ENCODE peak calls at places on chromosomes 11 and 22, in five cellular contexts. X is IMR-90, U is suprapubic skin, V is MM.1S, W is dorsolateral prefrontal cortex. E is an unnamed sample.

GRCh38 chr11:17391493-17392355 is 3.3 kb upstream of the KCNJ11 start:
- DNase-seq in X (no peak), W (no peak), U (no peak), V (peak; percentile 87), E (no peak)

GRCh38 chr11:103358251-103358650 is 249.0 kb downstream of the DYNC2H1 start:
- DNase-seq in X (peak; percentile 71), W (no peak), V (no peak), U (no peak), E (no peak)

GRCh38 chr22:26410398-26410797 is 18.7 kb upstream of the ASPHD2 start:
- DNase-seq in W (no peak), V (no peak), U (no peak), X (no peak), E (no peak)

GRCh38 chr11:128757235-128757711 is 63.4 kb downstream of the FLI1 start:
- DNase-seq in U (no peak), X (peak; percentile 48), V (peak; percentile 97), W (no peak), E (no peak)

GRCh38 chr11:109940816-109941215 is 152.4 kb upstream of the ZC3H12C start:
- DNase-seq in W (no peak), U (no peak), X (peak; percentile 97), V (no peak), E (no peak)

GRCh38 chr11:30113326-30113873 is 96.6 kb upstream of the KCNA4 start:
- DNase-seq in X (no peak), V (no peak), W (no peak), U (no peak), E (no peak)

GRCh38 chr11:16184588-16184987 is 171.8 kb downstream of the SOX6 start:
- DNase-seq in V (no peak), X (peak; percentile 92), U (no peak), W (no peak), E (no peak)

GRCh38 chr11:14835491-14836105 is 56.4 kb downstream of the CYP2R1 start:
- DNase-seq in V (no peak), U (no peak), X (peak; percentile 41), W (no peak), E (no peak)

GRCh38 chr11:7143908-7144307 is 55.1 kb downstream of the RBMXL2 start:
- DNase-seq in X (peak; percentile 2), W (no peak), U (no peak), V (peak; percentile 14), E (no peak)

GRCh38 chr11:19702620-19703019 is 10.0 kb upstream of the NAV2 start:
- DNase-seq in U (no peak), X (no peak), W (no peak), V (no peak), E (no peak)

GRCh38 chr22:24325105-24325757 is 54.6 kb downstream of the SPECC1L start:
- DNase-seq in V (peak; percentile 84), X (peak; percentile 92), U (no peak), W (no peak), E (no peak)

GRCh38 chr11:45102810-45103621 is 43.4 kb upstream of the PRDM11 start:
- DNase-seq in W (no peak), V (peak; percentile 49), X (peak; percentile 88), U (no peak), E (no peak)

GRCh38 chr22:16824718-16825687 is at the start of gene XKR3:
- DNase-seq in X (no peak), V (peak; percentile 44), U (no peak), W (no peak), E (no peak)

GRCh38 chr22:36215976-36216375 is 14.4 kb upstream of the APOL4 start:
- DNase-seq in V (no peak), W (no peak), U (no peak), X (no peak), E (no peak)

GRCh38 chr11:6611092-6612007 is 666 bp downstream of the TAF10 start:
- DNase-seq in U (peak; percentile 82), X (peak; percentile 21), W (no peak), V (no peak), E (peak; percentile 43)

GRCh38 chr11:13335319-13335718 is 57.7 kb downstream of the BMAL1 start:
- DNase-seq in U (no peak), W (peak; percentile 66), X (peak; percentile 66), V (peak; percentile 47), E (no peak)

GRCh38 chr11:69086741-69087524 is 38.2 kb downstream of the TPCN2 start:
- DNase-seq in X (no peak), V (no peak), U (no peak), W (no peak), E (no peak)
- H3K4me3 ChIP-seq in X (no peak overlapping the region), V (no peak overlapping the region), U (no peak overlapping the region), W (no peak overlapping the region), E (no peak overlapping the region)

GRCh38 chr11:59184876-59185275 is 12.9 kb downstream of the DTX4 start:
- DNase-seq in X (no peak), U (no peak), W (no peak), V (no peak), E (no peak)
- TF ChIP-seq CTCF in X (no peak), U (no peak), W (no peak), V (no peak), E (no peak)

DNA sequence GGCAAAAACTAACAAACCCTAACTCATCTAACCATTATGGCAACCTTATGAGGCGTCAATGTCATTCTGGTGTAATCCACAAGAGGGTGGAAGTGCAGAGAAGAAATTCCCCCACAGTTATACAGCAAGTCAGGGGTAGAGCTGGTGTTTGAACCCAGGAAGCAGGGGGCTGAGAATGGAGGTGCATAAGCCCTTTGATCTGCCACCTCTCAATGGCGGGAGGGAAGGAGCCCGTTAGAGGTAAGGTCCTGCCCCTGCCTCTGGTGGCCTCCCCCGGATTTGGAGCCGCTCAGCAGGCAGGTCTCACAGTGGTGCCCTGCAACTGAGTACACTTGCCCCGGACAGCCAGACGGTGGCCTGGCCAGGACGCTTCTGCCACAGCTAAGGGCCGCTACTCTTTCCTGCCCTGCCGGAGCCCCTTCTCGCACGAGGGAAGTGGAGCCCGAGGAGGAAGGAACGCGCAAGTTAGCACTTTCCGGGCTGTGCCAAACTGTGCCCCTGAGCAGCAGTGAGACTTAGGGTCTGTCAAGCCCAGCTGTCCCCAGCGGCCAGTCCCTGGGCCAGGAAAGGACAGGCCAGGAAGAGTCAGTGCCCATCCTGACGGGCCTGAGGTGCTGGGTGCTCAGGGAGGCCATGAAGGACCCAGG is 1.1 kb downstream of the FXYD2 start:
- DNase-seq in W (no peak), U (peak; percentile 64), X (no peak), V (no peak), E (peak; percentile 33)
- H3K27ac ChIP-seq in W (no peak overlapping the region), U (peak overlapping the region; percentile 58), X (no peak overlapping the region), V (no peak overlapping the region), E (no peak overlapping the region)

DNA sequence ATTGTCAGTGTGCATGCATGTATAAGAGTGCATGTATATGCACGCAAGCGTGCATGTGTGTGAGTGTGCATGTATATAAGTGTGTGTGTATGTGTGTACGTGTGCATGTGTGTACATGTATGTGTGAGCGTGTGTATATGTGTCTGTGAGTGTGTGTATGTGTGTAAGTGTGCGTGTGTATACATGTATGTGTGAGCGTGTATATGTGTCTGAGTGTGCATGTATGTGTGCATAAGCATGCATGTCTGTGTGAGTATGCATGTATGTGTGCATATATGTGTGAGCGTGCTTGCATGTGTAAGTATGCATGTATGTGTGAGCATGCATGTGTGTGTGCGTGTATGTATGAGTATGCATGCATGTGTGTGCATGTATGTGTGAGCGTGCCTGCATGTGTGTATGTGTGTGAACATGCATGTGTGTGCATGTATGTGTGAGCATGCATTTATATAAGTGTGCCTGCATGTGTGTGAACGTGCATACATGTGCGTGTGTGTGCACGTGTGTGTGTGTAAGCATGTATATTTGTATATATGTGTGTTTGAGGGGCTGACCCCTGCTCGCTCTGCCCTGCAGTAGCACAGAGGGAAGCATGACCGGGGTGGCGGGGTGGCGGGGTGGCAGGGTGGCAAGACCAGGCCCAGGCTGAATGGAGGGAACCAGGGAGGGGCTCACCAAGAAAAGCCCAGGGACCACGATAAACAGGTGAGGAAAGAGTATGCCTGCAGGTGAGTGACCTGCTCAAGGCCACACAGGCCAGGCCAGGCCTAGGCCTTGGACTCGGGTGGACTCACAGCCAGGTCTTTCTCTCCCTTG is 26.3 kb downstream of the CYTH4 start:
- DNase-seq in V (no peak), X (no peak), W (no peak), U (no peak), E (no peak)
- H3K4me3 ChIP-seq in V (no peak overlapping the region), X (no peak overlapping the region), W (no peak overlapping the region), U (no peak overlapping the region), E (no peak overlapping the region)

GRCh38 chr11:108467091-108467823 is at the start of gene C11orf65:
- DNase-seq in U (peak; percentile 98), V (peak; percentile 95), W (peak; percentile 96), X (peak; percentile 96), E (peak; percentile 95)
- TF ChIP-seq CTCF in U (no peak), V (no peak), W (peak; percentile 21), X (no peak), E (no peak)

DNA sequence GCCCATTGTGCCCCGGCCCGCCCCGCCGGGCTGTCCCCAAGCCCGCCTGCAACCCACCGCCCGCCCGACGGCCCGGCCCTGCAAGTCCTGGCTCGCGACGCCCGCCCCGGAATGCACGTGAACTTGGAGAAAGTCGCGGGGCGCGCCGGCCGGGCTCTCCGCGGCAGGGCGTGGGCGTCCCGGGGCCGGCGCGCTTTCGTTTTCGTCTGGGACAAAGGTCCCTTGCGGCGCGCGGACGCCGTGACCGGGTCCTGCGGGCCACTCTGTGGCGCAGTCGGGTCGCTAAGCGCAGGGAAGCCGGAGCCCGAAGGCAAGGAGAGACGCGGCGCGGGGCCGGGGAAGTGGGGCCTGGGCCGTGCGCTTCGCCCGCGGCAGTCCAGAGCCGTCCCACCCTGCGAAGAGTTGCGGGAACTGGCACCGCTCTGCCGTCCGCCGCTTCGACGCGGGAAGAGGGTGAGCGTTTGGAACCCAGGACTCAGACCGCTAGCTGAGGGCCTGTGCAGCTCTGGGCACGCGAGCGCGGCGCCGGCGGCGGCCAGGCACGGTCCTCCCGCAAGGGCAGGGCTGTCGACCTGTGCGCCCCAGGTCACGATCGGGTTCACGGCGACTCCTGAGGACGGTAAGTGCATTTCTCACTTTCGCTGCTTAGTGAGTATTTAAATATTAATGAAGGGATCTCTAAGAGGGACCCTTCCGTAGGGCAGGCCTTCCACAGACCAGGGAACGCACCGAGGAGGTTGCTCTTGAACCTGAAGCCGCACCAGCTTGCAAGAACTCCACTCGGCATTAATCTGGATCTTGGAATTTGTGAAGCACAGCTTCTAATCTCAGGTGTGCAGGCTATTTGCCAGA is 78.1 kb upstream of the PPARA start:
- DNase-seq in V (peak; percentile 41), W (peak; percentile 25), U (peak; percentile 85), X (peak; percentile 61), E (peak; percentile 72)
- H3K27ac ChIP-seq in V (no peak overlapping the region), W (peak overlapping the region; percentile 99), U (peak overlapping the region; percentile 98), X (peak overlapping the region; percentile 98), E (peak overlapping the region; percentile 99)

E was measured in RWPE2.